ENCODE peak calls at places on chromosomes 4 and X, in seven cellular contexts. S is tibial nerve, A is ovary, X is SK-N-SH, V is A549, U is transverse colon, I is HepG2. K is an unnamed sample.

GRCh38 chr4:26267087-26267486 is 53.7 kb upstream of the RBPJ start:
- DNase-seq in X (no peak), V (no peak), U (peak), I (no peak), A (peak), S (peak), K (no peak)

GRCh38 chr4:154719087-154719486 is 24.7 kb upstream of the LRAT start:
- DNase-seq in X (no peak), U (no peak), V (peak), A (no peak), S (no peak), I (no peak), K (no peak)

GRCh38 chrX:136209016-136209738 is 42.0 kb downstream of the MAP7D3 start:
- DNase-seq in A (peak), U (peak), S (peak), X (peak), I (no peak), V (peak), K (no peak)

GRCh38 chrX:149877636-149878035 is 3.3 kb upstream of the MAGEA8 start:
- DNase-seq in I (no peak), X (no peak), S (no peak), U (no peak), A (no peak), V (peak), K (no peak)

GRCh38 chrX:1468250-1468772 is 15.6 kb upstream of the ASMTL start:
- DNase-seq in I (no peak), A (no peak), S (no peak), V (peak), X (no peak), U (peak), K (peak)

GRCh38 chr4:95102391-95102790 is 344.6 kb downstream of the BMPR1B start:
- DNase-seq in A (no peak), U (no peak), X (no peak), S (no peak), V (no peak), I (no peak), K (no peak)

GRCh38 chrX:42085836-42086235 is 162.5 kb upstream of the CASK start:
- DNase-seq in X (no peak), I (no peak), A (no peak), V (no peak), S (no peak), U (no peak), K (no peak)

GRCh38 chr4:147770831-147771230 is 38.9 kb downstream of the ARHGAP10 start:
- DNase-seq in A (no peak), X (no peak), U (no peak), S (no peak), V (no peak), I (no peak), K (no peak)

GRCh38 chrX:18426004-18426320 is 554 bp downstream of the CDKL5 start:
- DNase-seq in S (no peak), I (no peak), U (no peak), V (no peak), A (no peak), X (no peak), K (no peak)

GRCh38 chrX:15749642-15750610 is 11.9 kb downstream of the CA5B start:
- DNase-seq in I (no peak), V (no peak), A (no peak), X (no peak), U (peak), S (no peak), K (peak)

GRCh38 chrX:39869846-39870601 is 227.7 kb downstream of the BCOR start:
- DNase-seq in S (no peak), U (peak), V (peak), A (no peak), I (no peak), X (no peak), K (no peak)

GRCh38 chr4:165294907-165295306 is 32.6 kb upstream of the MSMO1 start:
- DNase-seq in X (no peak), S (no peak), A (no peak), V (no peak), I (no peak), U (no peak), K (peak)

GRCh38 chr4:96593422-96593821 is 753.5 kb downstream of the PDHA2 start:
- DNase-seq in I (peak), A (peak), V (no peak), U (no peak), S (no peak), X (no peak), K (no peak)

GRCh38 chrX:125977851-125978250 is 188.2 kb downstream of the DCAF12L2 start:
- DNase-seq in A (no peak), S (no peak), V (no peak), I (no peak), X (no peak), U (no peak), K (no peak)

GRCh38 chr4:52704133-52704532 is 45.0 kb upstream of the USP46 start:
- DNase-seq in S (no peak), A (no peak), V (no peak), U (no peak), X (no peak), I (no peak), K (no peak)

GRCh38 chrX:110167952-110168451 is 149.9 kb downstream of the AMMECR1 start:
- DNase-seq in U (peak), I (no peak), S (no peak), V (peak), X (peak), A (no peak), K (no peak)

GRCh38 chr4:19104176-19104575 is 1082.6 kb upstream of the LCORL start:
- DNase-seq in U (no peak), S (no peak), I (no peak), A (no peak), V (no peak), X (no peak), K (no peak)

GRCh38 chr4:154314248-154314647 is 177.4 kb downstream of the DCHS2 start:
- DNase-seq in S (no peak), A (no peak), X (no peak), I (peak), U (no peak), V (peak), K (no peak)

DNA sequence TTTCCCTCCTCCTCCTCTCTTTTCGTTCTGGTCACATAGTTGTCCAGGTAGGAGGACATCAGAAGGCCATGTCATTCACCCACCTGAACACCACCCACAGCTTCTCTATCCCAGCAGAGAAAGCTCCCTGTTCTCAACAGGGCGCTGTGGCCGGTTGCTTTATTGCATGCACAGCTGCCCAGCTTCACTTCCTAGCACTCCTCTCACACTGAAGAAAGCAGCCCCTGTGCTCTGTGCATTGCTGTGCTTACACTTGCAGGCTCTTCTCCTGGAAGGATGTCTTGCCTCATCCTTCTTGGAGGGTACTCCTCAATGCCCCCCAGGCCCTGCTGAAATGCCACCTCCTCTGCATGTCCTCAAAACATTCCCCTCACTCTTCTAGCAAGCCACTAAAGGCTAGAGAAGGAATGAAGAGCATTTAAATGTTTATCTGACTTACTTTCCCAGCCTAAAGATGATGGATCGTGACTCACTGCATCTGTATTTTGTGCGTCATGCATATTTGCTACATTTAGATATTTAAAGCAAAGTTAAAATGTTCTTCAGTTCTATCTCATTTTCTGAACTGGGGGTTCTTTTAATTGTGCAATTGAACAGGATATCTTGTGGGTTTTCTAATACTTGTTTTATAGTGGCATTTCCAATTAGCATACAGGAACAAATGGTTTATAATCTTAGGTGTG is 186.4 kb upstream of the PUDP start:
- DNase-seq in U (no peak), S (no peak), A (no peak), X (no peak), I (no peak), V (no peak), K (no peak)
- TF ChIP-seq CTCF in U (no peak), S (no peak), A (no peak), X (no peak), I (no peak), V (no peak), K (no peak)

DNA sequence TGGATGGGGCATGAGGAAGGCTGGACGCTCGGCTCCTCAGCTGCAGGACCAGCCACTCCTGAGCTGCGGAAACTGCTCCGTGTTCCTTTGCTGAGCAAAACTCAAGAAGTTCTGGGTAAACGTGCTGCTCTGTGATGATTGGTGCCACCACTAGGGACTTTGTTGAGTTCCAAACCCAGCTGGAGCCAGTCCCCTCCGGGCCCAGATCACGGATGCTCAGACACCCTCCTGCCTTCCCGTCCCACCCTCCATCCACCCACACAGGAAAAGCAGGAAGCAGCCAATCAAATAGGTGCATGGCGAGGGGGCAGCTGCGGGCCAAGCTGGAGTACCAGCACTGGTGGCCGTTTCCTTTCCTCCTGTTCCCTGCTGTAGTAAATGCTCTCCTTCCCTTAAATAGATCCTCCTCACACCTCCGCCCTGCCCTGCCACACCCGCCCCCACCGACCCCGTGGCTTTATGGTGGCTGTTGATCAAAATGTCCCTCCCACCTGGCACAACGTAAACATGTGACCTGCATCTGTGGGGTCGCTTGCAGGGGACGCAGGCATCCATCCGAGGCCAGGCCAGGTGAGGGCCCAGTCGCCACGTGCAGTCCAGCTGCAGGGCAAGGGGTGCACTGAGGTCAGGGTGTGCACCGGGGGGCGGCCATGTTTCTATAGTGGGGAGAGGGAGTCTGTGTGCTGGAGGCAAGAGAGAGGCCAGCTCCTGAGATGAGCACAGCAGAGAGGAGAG is 68.2 kb downstream of the ADRA2C start:
- DNase-seq in I (no peak), V (no peak), A (no peak), X (no peak), S (no peak), U (no peak), K (no peak)
- H3K27ac ChIP-seq in I (peak), V (no peak), A (no peak), X (no peak), S (no peak), U (no peak), K (no peak)

GRCh38 chr4:41339812-41340809 is 83.4 kb downstream of the UCHL1 start:
- DNase-seq in A (no peak), X (peak), V (peak), U (no peak), I (no peak), S (no peak), K (no peak)
- TF ChIP-seq EP300 in A (no peak), X (no peak), V (no peak), U (no peak), I (no peak), S (no peak), K (no peak)

DNA sequence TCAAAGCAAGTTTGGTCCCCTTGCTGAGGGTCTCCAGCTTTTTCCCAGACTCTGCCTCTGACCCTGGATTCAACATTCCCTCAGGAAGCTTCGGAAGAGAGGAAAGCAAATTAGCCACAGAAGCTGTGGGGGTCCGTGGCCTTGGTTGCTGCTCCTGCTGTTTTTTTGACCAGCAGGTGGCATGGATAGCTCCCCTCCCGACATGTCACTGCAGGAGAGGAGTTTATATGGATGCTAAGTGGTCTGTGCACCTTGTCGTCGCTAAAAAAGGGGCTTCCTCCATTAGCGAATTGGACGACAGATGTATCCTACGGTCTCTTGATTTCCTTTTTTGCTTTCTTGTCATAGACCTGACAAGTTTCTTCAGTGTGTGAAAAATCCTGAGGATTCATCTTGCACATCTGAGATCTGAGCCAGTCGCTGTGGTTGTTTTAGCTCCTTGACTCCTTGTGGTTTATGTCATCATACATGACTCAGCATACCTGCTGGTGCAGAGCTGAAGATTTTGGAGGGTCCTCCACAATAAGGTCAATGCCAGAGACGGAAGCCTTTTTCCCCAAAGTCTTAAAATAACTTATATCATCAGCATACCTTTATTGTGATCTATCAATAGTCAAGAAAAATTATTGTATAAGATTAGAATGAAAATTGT is 70.2 kb downstream of the CD38 start:
- DNase-seq in I (no peak), V (no peak), S (no peak), U (no peak), A (no peak), X (no peak), K (no peak)
- TF ChIP-seq CTCF in I (no peak), V (no peak), S (no peak), U (no peak), A (no peak), X (no peak), K (no peak)

DNA sequence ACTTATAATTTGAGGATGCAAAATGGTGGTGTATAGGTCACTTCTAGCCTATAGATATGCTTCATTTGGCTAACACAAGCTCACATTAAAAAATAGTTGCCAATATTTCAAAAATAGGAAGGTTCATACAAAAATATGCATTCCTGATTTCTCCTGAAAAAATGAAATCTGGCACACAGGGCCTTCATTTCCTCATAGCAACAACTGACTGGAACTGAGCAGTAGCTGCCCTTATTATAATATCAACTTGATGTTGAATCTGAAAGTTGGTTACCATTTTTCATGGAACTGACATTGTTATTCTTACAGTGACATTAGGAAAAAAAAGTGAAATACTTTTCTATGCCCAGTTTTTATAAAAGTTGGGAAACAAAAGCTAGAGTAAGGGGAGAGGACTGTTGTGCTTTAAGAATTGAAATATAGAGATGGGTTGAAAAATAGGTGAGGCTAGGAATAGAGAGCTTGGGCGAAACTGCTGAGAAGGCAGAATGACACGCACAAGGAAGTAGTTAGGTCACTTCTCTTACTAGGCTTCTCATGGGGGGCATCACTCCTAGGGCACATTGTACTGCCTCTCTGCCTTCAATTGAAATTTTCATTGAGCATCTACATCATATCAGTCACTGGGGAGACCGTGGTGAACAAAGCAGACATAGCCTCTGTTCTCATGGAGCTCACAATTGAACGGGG is 43.1 kb upstream of the C1GALT1C1 start:
- DNase-seq in V (no peak), I (no peak), U (no peak), X (no peak), A (no peak), S (no peak), K (no peak)
- H3K27ac ChIP-seq in V (peak), I (no peak), U (no peak), X (peak), A (no peak), S (peak), K (no peak)

DNA sequence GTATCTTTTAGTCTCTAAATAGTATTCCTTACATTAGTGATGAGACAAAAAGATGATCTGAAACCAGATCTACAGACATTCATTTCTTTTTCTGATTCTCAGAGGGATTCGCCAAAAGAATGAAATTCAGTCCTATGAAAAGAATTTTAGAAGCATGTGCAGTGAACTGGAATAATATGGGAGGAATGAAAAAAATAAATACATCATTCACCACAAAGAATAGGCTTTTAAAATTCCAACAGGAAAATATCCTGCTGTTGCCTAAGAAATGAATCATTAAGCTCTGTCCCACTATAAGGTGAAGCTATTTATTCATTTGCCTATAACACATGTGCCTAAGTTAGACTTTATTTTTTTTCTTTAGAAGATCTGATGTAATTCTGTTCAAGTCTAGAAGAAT is 165.9 kb downstream of the IL15 start:
- DNase-seq in U (no peak), V (peak), A (no peak), S (no peak), X (no peak), I (no peak), K (no peak)
- TF ChIP-seq EP300 in U (no peak), V (no peak), A (no peak), S (no peak), X (peak), I (no peak), K (no peak)

DNA sequence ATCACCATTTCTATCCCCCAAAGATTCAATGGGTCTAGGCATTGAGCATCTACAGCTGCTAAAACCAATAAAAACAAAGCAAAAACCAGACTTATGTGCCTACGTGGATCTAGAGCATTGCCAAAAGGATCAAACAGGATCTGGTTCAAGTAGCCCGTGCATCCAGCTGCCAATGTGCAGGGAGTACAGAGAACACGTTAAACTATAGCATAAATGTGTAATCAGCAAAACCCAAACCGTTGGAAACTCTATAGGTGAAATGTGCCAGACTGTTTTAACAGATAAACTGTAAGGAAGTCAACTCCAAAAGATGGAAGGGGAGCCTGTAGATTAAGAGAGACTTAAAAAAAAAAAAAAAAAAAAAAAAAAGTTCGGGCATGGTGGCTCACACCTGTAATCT is 58.5 kb downstream of the APOO start:
- DNase-seq in I (no peak), X (no peak), U (no peak), V (no peak), S (no peak), A (no peak), K (no peak)
- TF ChIP-seq CTCF in I (no peak), X (no peak), U (no peak), V (no peak), S (no peak), A (no peak), K (no peak)

DNA sequence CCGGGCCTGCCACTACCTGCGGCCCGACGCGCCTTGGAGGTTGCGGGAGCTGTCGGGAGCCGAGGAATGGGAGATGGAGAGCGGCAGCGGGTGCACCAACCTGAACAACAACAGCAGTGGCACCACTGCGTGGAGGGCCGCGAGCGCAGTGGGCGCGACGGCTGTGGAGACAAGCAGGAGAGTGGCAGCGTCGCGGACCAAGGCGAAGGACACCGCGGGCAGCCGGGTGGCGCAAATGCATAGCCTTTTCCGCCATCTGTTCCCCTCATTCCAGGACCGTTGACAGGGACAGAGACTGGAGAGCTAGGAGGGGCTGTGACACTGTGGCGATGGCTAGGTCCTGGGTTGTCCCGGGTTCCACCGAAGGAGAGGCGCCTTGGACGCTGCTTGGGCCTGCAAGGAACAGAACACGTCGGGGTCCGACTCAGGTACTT is 962 bp downstream of the SOWAHD start:
- DNase-seq in X (peak), A (no peak), V (no peak), U (no peak), I (no peak), S (no peak), K (no peak)
- H3K27ac ChIP-seq in X (no peak), A (no peak), V (no peak), U (peak), I (no peak), S (no peak), K (peak)